ENCODE peak calls at places on chromosomes 2 and 18, in six cellular contexts. One of them, this sample, is unnamed.

GRCh38 chr2:72607189-72607588 is 218.6 kb downstream of the EXOC6B start:
- DNase-seq in uterus: no peak
- DNase-seq in kidney: no peak
- DNase-seq in left ventricle myocardium inferior: no peak
- DNase-seq in MM.1S: no peak
- DNase-seq in mammary epithelial cell: no peak
- DNase-seq in this sample: no peak

GRCh38 chr18:42583197-42583776 is 532.2 kb downstream of the RIT2 start:
- DNase-seq in uterus: no peak
- DNase-seq in left ventricle myocardium inferior: no peak
- DNase-seq in MM.1S: no peak
- DNase-seq in mammary epithelial cell: peak; percentile 0
- DNase-seq in kidney: no peak
- DNase-seq in this sample: no peak

GRCh38 chr2:12722445-12723316 is 5.9 kb downstream of the TRIB2 start:
- DNase-seq in uterus: no peak
- DNase-seq in left ventricle myocardium inferior: no peak
- DNase-seq in MM.1S: no peak
- DNase-seq in mammary epithelial cell: no peak
- DNase-seq in kidney: no peak
- DNase-seq in this sample: no peak

GRCh38 chr2:30663806-30664205 is 143.4 kb downstream of the CAPN13 start:
- DNase-seq in uterus: no peak
- DNase-seq in mammary epithelial cell: no peak
- DNase-seq in left ventricle myocardium inferior: no peak
- DNase-seq in kidney: no peak
- DNase-seq in MM.1S: no peak
- DNase-seq in this sample: no peak

GRCh38 chr2:215764441-215765048 is 248.8 kb downstream of the MREG start:
- DNase-seq in MM.1S: no peak
- DNase-seq in mammary epithelial cell: peak; percentile 94
- DNase-seq in uterus: no peak
- DNase-seq in kidney: no peak
- DNase-seq in left ventricle myocardium inferior: no peak
- DNase-seq in this sample: no peak

GRCh38 chr18:41767960-41768359 is 187.1 kb upstream of the PIK3C3 start:
- DNase-seq in left ventricle myocardium inferior: no peak
- DNase-seq in mammary epithelial cell: peak; percentile 52
- DNase-seq in kidney: no peak
- DNase-seq in uterus: no peak
- DNase-seq in MM.1S: no peak
- DNase-seq in this sample: peak; percentile 63

GRCh38 chr2:70328921-70329561 is 27.2 kb upstream of the FAM136A start:
- DNase-seq in left ventricle myocardium inferior: no peak
- DNase-seq in kidney: peak; percentile 91
- DNase-seq in mammary epithelial cell: peak; percentile 97
- DNase-seq in uterus: no peak
- DNase-seq in MM.1S: no peak
- DNase-seq in this sample: peak; percentile 77

GRCh38 chr2:30611572-30611971 is 164.5 kb downstream of the LCLAT1 start:
- DNase-seq in kidney: no peak
- DNase-seq in uterus: no peak
- DNase-seq in MM.1S: no peak
- DNase-seq in left ventricle myocardium inferior: no peak
- DNase-seq in mammary epithelial cell: no peak
- DNase-seq in this sample: no peak

GRCh38 chr2:14867853-14868252 is 235.3 kb downstream of the LRATD1 start:
- DNase-seq in kidney: no peak
- DNase-seq in left ventricle myocardium inferior: no peak
- DNase-seq in MM.1S: no peak
- DNase-seq in uterus: no peak
- DNase-seq in mammary epithelial cell: no peak
- DNase-seq in this sample: no peak

GRCh38 chr2:27250652-27251379 is 12.0 kb downstream of the SLC30A3 start:
- DNase-seq in mammary epithelial cell: no peak
- DNase-seq in kidney: no peak
- DNase-seq in left ventricle myocardium inferior: no peak
- DNase-seq in uterus: no peak
- DNase-seq in MM.1S: no peak
- DNase-seq in this sample: no peak

GRCh38 chr18:46899274-46899948 is 17.9 kb downstream of the PIAS2 start:
- DNase-seq in kidney: no peak
- DNase-seq in uterus: no peak
- DNase-seq in MM.1S: no peak
- DNase-seq in left ventricle myocardium inferior: no peak
- DNase-seq in mammary epithelial cell: no peak
- DNase-seq in this sample: peak; percentile 73

GRCh38 chr2:197538412-197538811 is 22.5 kb downstream of the MOB4 start:
- DNase-seq in mammary epithelial cell: no peak
- DNase-seq in uterus: no peak
- DNase-seq in MM.1S: no peak
- DNase-seq in kidney: no peak
- DNase-seq in left ventricle myocardium inferior: no peak
- DNase-seq in this sample: no peak

GRCh38 chr2:84459944-84460429 is 907 bp upstream of the SUCLG1 start:
- DNase-seq in mammary epithelial cell: no peak
- DNase-seq in kidney: no peak
- DNase-seq in uterus: no peak
- DNase-seq in MM.1S: no peak
- DNase-seq in left ventricle myocardium inferior: no peak
- DNase-seq in this sample: no peak

GRCh38 chr18:55243852-55244251 is 284.6 kb upstream of the CCDC68 start:
- DNase-seq in MM.1S: no peak
- DNase-seq in left ventricle myocardium inferior: no peak
- DNase-seq in mammary epithelial cell: no peak
- DNase-seq in uterus: no peak
- DNase-seq in kidney: no peak
- DNase-seq in this sample: no peak

GRCh38 chr2:229297284-229297683 is 26.2 kb upstream of the PID1 start:
- DNase-seq in kidney: no peak
- DNase-seq in left ventricle myocardium inferior: no peak
- DNase-seq in mammary epithelial cell: peak; percentile 45
- DNase-seq in MM.1S: peak; percentile 80
- DNase-seq in uterus: no peak
- DNase-seq in this sample: no peak

GRCh38 chr2:40642261-40642660 is 190.4 kb upstream of the SLC8A1 start:
- DNase-seq in mammary epithelial cell: no peak
- DNase-seq in left ventricle myocardium inferior: no peak
- DNase-seq in uterus: no peak
- DNase-seq in MM.1S: no peak
- DNase-seq in kidney: no peak
- DNase-seq in this sample: no peak

GRCh38 chr2:16727256-16727655 is 61.6 kb upstream of the CYRIA start:
- DNase-seq in mammary epithelial cell: no peak
- DNase-seq in left ventricle myocardium inferior: no peak
- DNase-seq in uterus: no peak
- DNase-seq in kidney: no peak
- DNase-seq in MM.1S: no peak
- DNase-seq in this sample: no peak

GRCh38 chr2:158664987-158665386 is 130.1 kb upstream of the DAPL1 start:
- DNase-seq in left ventricle myocardium inferior: no peak
- DNase-seq in uterus: no peak
- DNase-seq in mammary epithelial cell: no peak
- DNase-seq in kidney: no peak
- DNase-seq in MM.1S: no peak
- DNase-seq in this sample: no peak

GRCh38 chr18:11279461-11279860 is 130.1 kb upstream of the PIEZO2 start:
- DNase-seq in left ventricle myocardium inferior: no peak
- DNase-seq in mammary epithelial cell: no peak
- DNase-seq in MM.1S: no peak
- DNase-seq in kidney: no peak
- DNase-seq in uterus: no peak
- DNase-seq in this sample: no peak

GRCh38 chr2:176155341-176156044 is 1.6 kb upstream of the HOXD3 start:
- DNase-seq in left ventricle myocardium inferior: no peak
- DNase-seq in uterus: no peak
- DNase-seq in mammary epithelial cell: no peak
- DNase-seq in kidney: no peak
- DNase-seq in MM.1S: no peak
- DNase-seq in this sample: peak; percentile 49

GRCh38 chr18:21052385-21052784 is 59.2 kb downstream of the ROCK1 start:
- DNase-seq in mammary epithelial cell: no peak
- DNase-seq in left ventricle myocardium inferior: no peak
- DNase-seq in MM.1S: no peak
- DNase-seq in uterus: no peak
- DNase-seq in kidney: no peak
- DNase-seq in this sample: no peak

GRCh38 chr2:206531996-206532543 is 88.7 kb downstream of the ADAM23 start:
- DNase-seq in MM.1S: peak; percentile 35
- DNase-seq in kidney: no peak
- DNase-seq in left ventricle myocardium inferior: no peak
- DNase-seq in mammary epithelial cell: no peak
- DNase-seq in uterus: no peak
- DNase-seq in this sample: no peak

GRCh38 chr18:55778731-55779460 is 190.9 kb upstream of the TCF4 start:
- DNase-seq in MM.1S: peak; percentile 44
- DNase-seq in mammary epithelial cell: peak; percentile 60
- DNase-seq in uterus: no peak
- DNase-seq in kidney: no peak
- DNase-seq in left ventricle myocardium inferior: no peak
- DNase-seq in this sample: no peak

GRCh38 chr18:65753520-65753919 is 2.7 kb downstream of the CDH7 start:
- DNase-seq in left ventricle myocardium inferior: no peak
- DNase-seq in MM.1S: peak; percentile 46
- DNase-seq in kidney: no peak
- DNase-seq in mammary epithelial cell: no peak
- DNase-seq in uterus: no peak
- DNase-seq in this sample: peak; percentile 83

GRCh38 chr2:232295971-232296370 is 82.6 kb upstream of the ALPP start:
- DNase-seq in uterus: no peak
- DNase-seq in mammary epithelial cell: no peak
- DNase-seq in kidney: no peak
- DNase-seq in MM.1S: no peak
- DNase-seq in left ventricle myocardium inferior: no peak
- DNase-seq in this sample: no peak

GRCh38 chr2:127722807-127723206 is 21.5 kb downstream of the SFT2D3 start:
- DNase-seq in mammary epithelial cell: no peak
- DNase-seq in MM.1S: no peak
- DNase-seq in left ventricle myocardium inferior: no peak
- DNase-seq in uterus: no peak
- DNase-seq in kidney: no peak
- DNase-seq in this sample: no peak

GRCh38 chr2:185771396-185771795 is 32.8 kb downstream of the FSIP2 start:
- DNase-seq in left ventricle myocardium inferior: no peak
- DNase-seq in MM.1S: no peak
- DNase-seq in uterus: no peak
- DNase-seq in kidney: no peak
- DNase-seq in mammary epithelial cell: no peak
- DNase-seq in this sample: peak; percentile 51
- H3K9me3 ChIP-seq in left ventricle myocardium inferior: peaks cover 83% of the 10 kb centered on the region
- H3K9me3 ChIP-seq in MM.1S: no peaks in the 10 kb centered on the region
- H3K9me3 ChIP-seq in uterus: no peaks in the 10 kb centered on the region
- H3K9me3 ChIP-seq in kidney: peaks cover 15% of the 10 kb centered on the region
- H3K9me3 ChIP-seq in mammary epithelial cell: peaks cover 7% of the 10 kb centered on the region
- H3K9me3 ChIP-seq in this sample: peaks cover 64% of the 10 kb centered on the region

DNA sequence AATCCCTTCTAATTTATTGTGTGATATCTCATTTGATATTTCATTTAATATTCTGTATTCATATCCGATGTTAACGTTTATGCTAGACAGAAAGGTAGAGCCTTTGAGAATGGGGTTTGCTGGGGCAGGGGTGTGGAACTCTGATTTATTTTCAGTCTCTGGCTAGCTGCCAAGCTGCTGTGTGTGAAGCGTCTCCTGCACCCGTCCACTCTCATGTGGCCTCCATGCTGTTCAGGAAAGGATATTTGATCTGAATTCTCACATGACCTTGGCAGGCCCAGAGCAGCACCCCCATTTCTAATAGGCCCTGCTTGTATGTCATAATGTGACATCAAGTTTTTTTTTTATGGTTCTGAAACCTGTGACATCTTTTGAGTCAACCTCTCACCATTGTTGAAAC is 1.6 kb downstream of the IL1R1 start:
- DNase-seq in mammary epithelial cell: no peak
- DNase-seq in left ventricle myocardium inferior: no peak
- DNase-seq in kidney: no peak
- DNase-seq in MM.1S: no peak
- DNase-seq in uterus: no peak
- DNase-seq in this sample: no peak
- H3K9me3 ChIP-seq in mammary epithelial cell: peaks cover 38% of the 10 kb centered on the region
- H3K9me3 ChIP-seq in left ventricle myocardium inferior: peaks cover 46% of the 10 kb centered on the region
- H3K9me3 ChIP-seq in kidney: no peaks in the 10 kb centered on the region
- H3K9me3 ChIP-seq in MM.1S: no peaks in the 10 kb centered on the region
- H3K9me3 ChIP-seq in uterus: no peaks in the 10 kb centered on the region
- H3K9me3 ChIP-seq in this sample: peaks cover 18% of the 10 kb centered on the region

GRCh38 chr18:1774261-1774660 is 797.0 kb downstream of the METTL4 start:
- DNase-seq in mammary epithelial cell: no peak
- DNase-seq in MM.1S: no peak
- DNase-seq in uterus: no peak
- DNase-seq in left ventricle myocardium inferior: no peak
- DNase-seq in kidney: no peak
- DNase-seq in this sample: no peak

GRCh38 chr18:1779587-1779986 is 791.7 kb downstream of the METTL4 start:
- DNase-seq in kidney: no peak
- DNase-seq in mammary epithelial cell: no peak
- DNase-seq in uterus: no peak
- DNase-seq in left ventricle myocardium inferior: no peak
- DNase-seq in MM.1S: no peak
- DNase-seq in this sample: no peak

GRCh38 chr18:1778496-1779178 is 792.7 kb downstream of the METTL4 start:
- DNase-seq in MM.1S: no peak
- DNase-seq in left ventricle myocardium inferior: no peak
- DNase-seq in kidney: no peak
- DNase-seq in uterus: no peak
- DNase-seq in mammary epithelial cell: no peak
- DNase-seq in this sample: no peak

DNA sequence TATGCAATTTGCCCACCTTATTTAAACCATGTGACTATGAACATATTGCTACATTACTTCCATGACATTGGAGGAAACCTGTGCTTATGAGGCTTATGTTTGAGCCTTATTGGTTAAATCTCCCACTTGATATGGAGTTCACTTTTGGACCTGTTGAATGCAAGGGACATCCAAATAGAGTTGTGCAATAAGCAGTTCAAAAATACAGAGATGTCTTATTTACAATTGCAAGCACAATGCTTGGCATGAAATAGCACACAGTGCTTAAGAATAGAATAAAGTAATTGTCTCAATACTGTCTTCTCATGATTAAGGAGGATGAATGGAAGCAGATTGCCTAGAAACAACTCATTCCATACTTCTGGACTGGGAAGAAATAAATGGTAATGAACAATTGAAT is 793.5 kb downstream of the METTL4 start:
- DNase-seq in mammary epithelial cell: no peak
- DNase-seq in left ventricle myocardium inferior: no peak
- DNase-seq in MM.1S: no peak
- DNase-seq in kidney: no peak
- DNase-seq in uterus: no peak
- DNase-seq in this sample: no peak
- H3K9me3 ChIP-seq in mammary epithelial cell: no peaks in the 10 kb centered on the region
- H3K9me3 ChIP-seq in left ventricle myocardium inferior: no peaks in the 10 kb centered on the region
- H3K9me3 ChIP-seq in MM.1S: no peaks in the 10 kb centered on the region
- H3K9me3 ChIP-seq in kidney: no peaks in the 10 kb centered on the region
- H3K9me3 ChIP-seq in uterus: no peaks in the 10 kb centered on the region
- H3K9me3 ChIP-seq in this sample: peaks cover 9% of the 10 kb centered on the region

DNA sequence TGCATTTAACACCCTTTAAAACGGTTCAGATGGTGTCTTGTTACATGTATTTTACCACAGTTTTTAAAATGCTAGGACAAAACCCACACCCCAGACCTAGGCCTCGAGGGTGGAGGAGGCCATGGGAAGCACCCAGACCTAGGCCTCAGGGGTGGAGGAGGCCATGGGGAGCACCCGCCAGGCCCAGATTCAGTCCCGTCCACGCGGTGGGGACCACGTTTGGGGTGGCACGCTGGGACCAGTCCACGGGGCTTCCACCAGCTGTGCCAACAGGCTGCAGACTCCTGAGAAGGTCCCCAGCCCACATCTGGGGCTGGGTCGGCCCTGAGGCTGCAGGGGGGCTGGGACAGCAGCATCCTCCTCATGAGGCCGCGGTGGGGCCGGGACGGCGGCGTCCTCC is 63.4 kb downstream of the SLC66A2 start:
- DNase-seq in kidney: peak; percentile 40
- DNase-seq in left ventricle myocardium inferior: no peak
- DNase-seq in uterus: no peak
- DNase-seq in MM.1S: no peak
- DNase-seq in mammary epithelial cell: no peak
- DNase-seq in this sample: no peak
- H3K9me3 ChIP-seq in kidney: peaks cover 5% of the 10 kb centered on the region
- H3K9me3 ChIP-seq in left ventricle myocardium inferior: peaks cover 57% of the 10 kb centered on the region
- H3K9me3 ChIP-seq in uterus: no peaks in the 10 kb centered on the region
- H3K9me3 ChIP-seq in MM.1S: no peaks in the 10 kb centered on the region
- H3K9me3 ChIP-seq in mammary epithelial cell: peaks cover 69% of the 10 kb centered on the region
- H3K9me3 ChIP-seq in this sample: peaks cover 45% of the 10 kb centered on the region

This sample was measured in endodermal cell.